ENCODE peak calls at places on chromosomes 13 and 19, in eight cellular contexts. One of them, this sample, is unnamed. For H3K27me3, the result is how much of the 10 kb centered on the place peaks cover.

GRCh38 chr13:67186985-67187569 is 43.1 kb downstream of the PCDH9 start:
- DNase-seq in PC-3: peak
- DNase-seq in heart left ventricle: no peak
- DNase-seq in ascending aorta: no peak
- DNase-seq in GM23248: no peak
- DNase-seq in fibroblast of lung: no peak
- DNase-seq in neural progenitor cell: peak
- DNase-seq in astrocyte: no peak
- DNase-seq in this sample: no peak

GRCh38 chr13:111508164-111508870 is 187.9 kb downstream of the TEX29 start:
- DNase-seq in fibroblast of lung: no peak
- DNase-seq in neural progenitor cell: no peak
- DNase-seq in astrocyte: no peak
- DNase-seq in GM23248: no peak
- DNase-seq in ascending aorta: no peak
- DNase-seq in PC-3: no peak
- DNase-seq in heart left ventricle: no peak
- DNase-seq in this sample: no peak

GRCh38 chr13:113495494-113496251 is 5.2 kb upstream of the DCUN1D2 start:
- DNase-seq in heart left ventricle: no peak
- DNase-seq in ascending aorta: no peak
- DNase-seq in neural progenitor cell: peak
- DNase-seq in GM23248: no peak
- DNase-seq in astrocyte: peak
- DNase-seq in fibroblast of lung: peak
- DNase-seq in PC-3: no peak
- DNase-seq in this sample: no peak

GRCh38 chr13:106105153-106105552 is 430.3 kb downstream of the EFNB2 start:
- DNase-seq in PC-3: peak
- DNase-seq in ascending aorta: no peak
- DNase-seq in fibroblast of lung: no peak
- DNase-seq in neural progenitor cell: no peak
- DNase-seq in astrocyte: no peak
- DNase-seq in heart left ventricle: no peak
- DNase-seq in GM23248: peak
- DNase-seq in this sample: no peak

GRCh38 chr19:7989071-7989575 is 16.3 kb downstream of the ELAVL1 start:
- DNase-seq in heart left ventricle: no peak
- DNase-seq in GM23248: no peak
- DNase-seq in neural progenitor cell: no peak
- DNase-seq in ascending aorta: no peak
- DNase-seq in PC-3: peak
- DNase-seq in fibroblast of lung: no peak
- DNase-seq in astrocyte: peak
- DNase-seq in this sample: no peak

GRCh38 chr19:48481846-48482639 is 12.9 kb downstream of the CYTH2 start:
- DNase-seq in PC-3: no peak
- DNase-seq in heart left ventricle: peak
- DNase-seq in astrocyte: no peak
- DNase-seq in ascending aorta: no peak
- DNase-seq in GM23248: peak
- DNase-seq in fibroblast of lung: no peak
- DNase-seq in neural progenitor cell: no peak
- DNase-seq in this sample: no peak

GRCh38 chr19:29404951-29405727 is 120.7 kb upstream of the VSTM2B start:
- DNase-seq in GM23248: peak
- DNase-seq in astrocyte: no peak
- DNase-seq in ascending aorta: no peak
- DNase-seq in PC-3: peak
- DNase-seq in neural progenitor cell: peak
- DNase-seq in heart left ventricle: no peak
- DNase-seq in fibroblast of lung: no peak
- DNase-seq in this sample: no peak

GRCh38 chr19:45995715-45996385 is 583 bp downstream of the CCDC61 start:
- DNase-seq in ascending aorta: no peak
- DNase-seq in PC-3: no peak
- DNase-seq in astrocyte: peak
- DNase-seq in neural progenitor cell: no peak
- DNase-seq in heart left ventricle: no peak
- DNase-seq in GM23248: peak
- DNase-seq in fibroblast of lung: no peak
- DNase-seq in this sample: no peak

GRCh38 chr13:88288326-88288725 is 617.2 kb downstream of the SLITRK5 start:
- DNase-seq in fibroblast of lung: no peak
- DNase-seq in astrocyte: no peak
- DNase-seq in GM23248: no peak
- DNase-seq in PC-3: no peak
- DNase-seq in neural progenitor cell: no peak
- DNase-seq in heart left ventricle: no peak
- DNase-seq in ascending aorta: no peak
- DNase-seq in this sample: no peak

GRCh38 chr19:46839752-46840151 is 10.9 kb downstream of the AP2S1 start:
- DNase-seq in astrocyte: no peak
- DNase-seq in fibroblast of lung: no peak
- DNase-seq in heart left ventricle: no peak
- DNase-seq in ascending aorta: no peak
- DNase-seq in neural progenitor cell: no peak
- DNase-seq in PC-3: no peak
- DNase-seq in GM23248: peak
- DNase-seq in this sample: no peak

DNA sequence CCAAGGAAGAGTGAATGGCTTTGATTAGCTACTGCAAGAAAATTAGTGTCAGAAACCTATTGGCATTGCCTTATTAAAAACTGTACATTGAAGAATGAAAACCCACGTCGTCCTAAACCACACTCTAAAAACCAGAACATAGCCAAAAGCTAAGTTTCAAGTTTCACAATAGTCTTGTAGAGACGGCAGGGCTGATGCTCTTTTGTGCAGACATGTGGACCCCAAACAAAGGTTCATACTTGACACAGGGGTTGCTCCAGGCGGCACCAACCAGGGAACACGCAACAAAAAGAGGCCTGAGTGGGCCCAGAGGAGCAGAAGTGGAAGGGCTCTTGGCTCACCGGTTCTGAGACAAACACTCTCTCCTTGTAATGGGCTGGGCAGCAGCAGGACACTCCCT is 28.6 kb upstream of the MIR17HG start:
- DNase-seq in astrocyte: no peak
- DNase-seq in PC-3: no peak
- DNase-seq in heart left ventricle: no peak
- DNase-seq in ascending aorta: no peak
- DNase-seq in fibroblast of lung: no peak
- DNase-seq in neural progenitor cell: no peak
- DNase-seq in GM23248: no peak
- DNase-seq in this sample: no peak
- H3K27me3 ChIP-seq in astrocyte: under half
- H3K27me3 ChIP-seq in PC-3: half or more
- H3K27me3 ChIP-seq in heart left ventricle: under half
- H3K27me3 ChIP-seq in ascending aorta: under half
- H3K27me3 ChIP-seq in fibroblast of lung: under half
- H3K27me3 ChIP-seq in neural progenitor cell: under half
- H3K27me3 ChIP-seq in GM23248: under half
- H3K27me3 ChIP-seq in this sample: under half

GRCh38 chr13:48731957-48732569 is 78.3 kb downstream of the CYSLTR2 start:
- DNase-seq in GM23248: peak
- DNase-seq in neural progenitor cell: peak
- DNase-seq in PC-3: peak
- DNase-seq in ascending aorta: no peak
- DNase-seq in astrocyte: no peak
- DNase-seq in fibroblast of lung: no peak
- DNase-seq in heart left ventricle: peak
- DNase-seq in this sample: no peak
- H3K27ac ChIP-seq in GM23248: no peak
- H3K27ac ChIP-seq in neural progenitor cell: no peak
- H3K27ac ChIP-seq in PC-3: peak
- H3K27ac ChIP-seq in ascending aorta: no peak
- H3K27ac ChIP-seq in astrocyte: no peak
- H3K27ac ChIP-seq in fibroblast of lung: no peak
- H3K27ac ChIP-seq in heart left ventricle: no peak
- H3K27ac ChIP-seq in this sample: no peak

GRCh38 chr19:19260842-19261241 is 12.3 kb downstream of the TM6SF2 start:
- DNase-seq in ascending aorta: no peak
- DNase-seq in PC-3: no peak
- DNase-seq in fibroblast of lung: no peak
- DNase-seq in neural progenitor cell: no peak
- DNase-seq in astrocyte: no peak
- DNase-seq in GM23248: no peak
- DNase-seq in heart left ventricle: no peak
- DNase-seq in this sample: no peak

GRCh38 chr19:19259741-19260140 is 13.4 kb downstream of the TM6SF2 start:
- DNase-seq in GM23248: peak
- DNase-seq in astrocyte: peak
- DNase-seq in fibroblast of lung: peak
- DNase-seq in ascending aorta: no peak
- DNase-seq in heart left ventricle: no peak
- DNase-seq in neural progenitor cell: peak
- DNase-seq in PC-3: peak
- DNase-seq in this sample: no peak

GRCh38 chr19:19261350-19262189 is 11.5 kb downstream of the TM6SF2 start:
- DNase-seq in PC-3: no peak
- DNase-seq in fibroblast of lung: no peak
- DNase-seq in ascending aorta: no peak
- DNase-seq in neural progenitor cell: peak
- DNase-seq in astrocyte: no peak
- DNase-seq in GM23248: peak
- DNase-seq in heart left ventricle: no peak
- DNase-seq in this sample: no peak

GRCh38 chr19:19258589-19259338 is 14.3 kb downstream of the TM6SF2 start:
- DNase-seq in astrocyte: no peak
- DNase-seq in heart left ventricle: no peak
- DNase-seq in neural progenitor cell: no peak
- DNase-seq in ascending aorta: no peak
- DNase-seq in fibroblast of lung: no peak
- DNase-seq in PC-3: no peak
- DNase-seq in GM23248: no peak
- DNase-seq in this sample: no peak

DNA sequence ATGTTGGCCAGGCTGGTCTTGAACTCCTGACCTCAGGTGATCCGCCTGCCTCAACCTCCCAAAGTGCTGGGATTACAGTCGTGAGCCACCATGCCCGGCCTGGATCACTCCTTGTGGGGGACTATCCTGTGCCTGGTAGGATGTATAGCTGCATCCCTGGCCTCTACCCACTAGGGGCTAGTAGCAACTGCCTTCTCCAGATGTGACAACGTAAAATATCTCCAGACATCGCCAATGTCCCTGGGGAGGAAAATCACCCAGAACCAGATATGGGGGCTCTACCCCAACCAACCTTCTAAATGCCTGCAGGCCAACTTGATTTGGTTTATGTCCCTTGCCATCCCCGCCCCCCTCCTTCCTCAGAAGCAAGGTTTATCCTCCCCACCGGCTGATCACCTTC is 12.7 kb downstream of the TM6SF2 start:
- DNase-seq in neural progenitor cell: no peak
- DNase-seq in heart left ventricle: no peak
- DNase-seq in fibroblast of lung: no peak
- DNase-seq in GM23248: no peak
- DNase-seq in PC-3: no peak
- DNase-seq in ascending aorta: no peak
- DNase-seq in astrocyte: no peak
- DNase-seq in this sample: no peak
- H3K27me3 ChIP-seq in neural progenitor cell: under half
- H3K27me3 ChIP-seq in heart left ventricle: half or more
- H3K27me3 ChIP-seq in fibroblast of lung: under half
- H3K27me3 ChIP-seq in GM23248: under half
- H3K27me3 ChIP-seq in PC-3: under half
- H3K27me3 ChIP-seq in ascending aorta: under half
- H3K27me3 ChIP-seq in astrocyte: under half
- H3K27me3 ChIP-seq in this sample: under half

GRCh38 chr19:4909172-4909896 is at the start of gene UHRF1:
- DNase-seq in GM23248: peak
- DNase-seq in PC-3: peak
- DNase-seq in fibroblast of lung: no peak
- DNase-seq in astrocyte: no peak
- DNase-seq in ascending aorta: no peak
- DNase-seq in heart left ventricle: no peak
- DNase-seq in neural progenitor cell: peak
- DNase-seq in this sample: no peak
- H3K27ac ChIP-seq in GM23248: peak
- H3K27ac ChIP-seq in PC-3: peak
- H3K27ac ChIP-seq in fibroblast of lung: peak
- H3K27ac ChIP-seq in astrocyte: peak
- H3K27ac ChIP-seq in ascending aorta: no peak
- H3K27ac ChIP-seq in heart left ventricle: no peak
- H3K27ac ChIP-seq in neural progenitor cell: no peak
- H3K27ac ChIP-seq in this sample: peak

DNA sequence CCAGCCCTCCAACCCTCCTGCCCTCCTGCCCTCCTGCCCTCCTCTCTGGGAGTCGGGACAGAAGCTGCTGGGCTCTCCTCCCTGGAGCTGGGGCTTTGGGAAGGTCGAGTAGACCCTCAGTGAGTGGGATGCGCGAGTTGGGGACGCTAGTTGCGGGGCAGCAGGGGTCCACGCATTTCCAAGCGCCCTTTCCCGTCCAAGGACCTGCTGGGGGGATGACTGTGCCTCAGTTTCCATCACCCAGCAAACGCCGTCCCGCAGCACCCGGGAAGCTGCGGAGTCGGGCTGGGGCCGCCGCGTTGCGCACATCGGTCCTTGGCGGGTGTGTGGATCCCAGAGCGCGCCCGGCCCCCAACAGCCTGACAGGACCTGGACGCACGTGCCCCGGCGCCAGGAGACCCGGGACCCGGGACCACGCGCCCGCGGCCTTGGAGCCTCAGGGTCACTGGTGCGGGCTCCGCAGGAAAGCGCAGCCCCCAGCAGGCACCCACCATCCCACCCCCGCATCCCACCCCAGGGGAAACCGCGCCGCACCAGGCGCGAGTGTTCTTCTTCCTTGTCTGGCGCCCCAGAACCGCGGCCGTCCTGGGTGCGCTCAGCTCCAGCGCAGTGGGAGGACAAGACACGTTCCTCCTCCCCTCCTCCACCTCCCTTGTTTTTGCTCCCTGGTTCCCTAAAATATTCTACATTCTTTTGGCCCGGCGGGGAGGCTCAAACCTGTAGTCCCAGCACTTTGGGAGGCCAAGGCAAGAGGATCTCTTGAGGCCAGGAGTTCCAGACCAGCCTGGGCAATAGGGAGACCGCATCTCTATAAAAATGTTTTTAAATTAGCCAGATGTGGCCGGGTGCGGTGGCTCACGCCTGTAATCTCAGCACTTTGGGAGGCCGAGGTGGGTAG is 9.2 kb downstream of the ONECUT3 start:
- DNase-seq in ascending aorta: no peak
- DNase-seq in GM23248: no peak
- DNase-seq in fibroblast of lung: no peak
- DNase-seq in PC-3: no peak
- DNase-seq in astrocyte: no peak
- DNase-seq in heart left ventricle: no peak
- DNase-seq in neural progenitor cell: no peak
- DNase-seq in this sample: no peak
- H3K27me3 ChIP-seq in ascending aorta: under half
- H3K27me3 ChIP-seq in GM23248: half or more
- H3K27me3 ChIP-seq in fibroblast of lung: half or more
- H3K27me3 ChIP-seq in PC-3: under half
- H3K27me3 ChIP-seq in astrocyte: half or more
- H3K27me3 ChIP-seq in heart left ventricle: half or more
- H3K27me3 ChIP-seq in neural progenitor cell: half or more
- H3K27me3 ChIP-seq in this sample: under half

This sample was measured in CD4-positive, alpha-beta memory T cell.